ENCODE peak calls at places on chromosomes 6 and 20, in four cellular contexts. Q is GM12878, H is K562, E is GM12891. Y is an unnamed sample.
A peak's percentile ranks its signal among the peaks of the same experiment; 100 is the strongest.

GRCh38 chr20:62356948-62357667 is 10.0 kb downstream of the LAMA5 start:
- DNase-seq in Q (no peak), H (peak; percentile 82), E (no peak), Y (no peak)

GRCh38 chr20:24653306-24653705 is 183.9 kb downstream of the SYNDIG1 start:
- DNase-seq in Q (no peak), H (no peak), E (no peak), Y (no peak)

GRCh38 chr6:17984822-17985660 is 2.4 kb downstream of the KIF13A start:
- DNase-seq in Q (no peak), H (no peak), E (no peak), Y (no peak)

GRCh38 chr20:18412202-18412901 is 54.5 kb downstream of the DZANK1 start:
- DNase-seq in Q (peak; percentile 28), H (no peak), E (no peak), Y (peak; percentile 32)

GRCh38 chr6:143559101-143559500 is 47.6 kb upstream of the FUCA2 start:
- DNase-seq in Q (no peak), H (no peak), E (no peak), Y (no peak)

GRCh38 chr6:118725944-118726343 is 74.6 kb upstream of the CEP85L start:
- DNase-seq in Q (no peak), H (no peak), E (no peak), Y (no peak)

GRCh38 chr6:125001684-125002083 is 39.4 kb downstream of the RNF217 start:
- DNase-seq in Q (no peak), H (no peak), E (no peak), Y (no peak)

GRCh38 chr6:87436435-87436834 is 28.7 kb downstream of the CFAP206 start:
- DNase-seq in Q (peak; percentile 25), H (peak; percentile 58), E (peak; percentile 7), Y (peak; percentile 26)

GRCh38 chr20:32820000-32820697 is 395 bp downstream of the MAPRE1 start:
- DNase-seq in Q (no peak), H (peak; percentile 89), E (peak; percentile 75), Y (peak; percentile 40)

GRCh38 chr20:24965065-24965919 is 16.2 kb downstream of the CST7 start:
- DNase-seq in Q (no peak), H (no peak), E (no peak), Y (no peak)

GRCh38 chr6:53461682-53462081 is 83.2 kb downstream of the GCLC start:
- DNase-seq in Q (no peak), H (no peak), E (no peak), Y (no peak)

GRCh38 chr6:24902782-24903181 is 33.0 kb downstream of the RIPOR2 start:
- DNase-seq in Q (no peak), H (no peak), E (no peak), Y (no peak)

GRCh38 chr20:35796556-35796955 is 24.7 kb downstream of the PHF20 start:
- DNase-seq in Q (no peak), H (no peak), E (no peak), Y (peak; percentile 29)

GRCh38 chr6:7432391-7433207 is 43.0 kb downstream of the RIOK1 start:
- DNase-seq in Q (no peak), H (no peak), E (no peak), Y (no peak)

GRCh38 chr6:101458341-101458740 is 64.8 kb downstream of the GRIK2 start:
- DNase-seq in Q (no peak), H (no peak), E (no peak), Y (no peak)

GRCh38 chr6:13769034-13769654 is 45.2 kb downstream of the MCUR1 start:
- DNase-seq in Q (no peak), H (no peak), E (no peak), Y (no peak)

GRCh38 chr6:13764996-13765395 is 49.4 kb downstream of the MCUR1 start:
- DNase-seq in Q (peak; percentile 16), H (no peak), E (no peak), Y (no peak)

GRCh38 chr6:13766201-13766634 is 48.1 kb downstream of the MCUR1 start:
- DNase-seq in Q (no peak), H (peak; percentile 29), E (no peak), Y (no peak)

GRCh38 chr6:13765570-13765969 is 48.8 kb downstream of the MCUR1 start:
- DNase-seq in Q (no peak), H (no peak), E (no peak), Y (no peak)

GRCh38 chr6:13767121-13767794 is 47.1 kb downstream of the MCUR1 start:
- DNase-seq in Q (no peak), H (no peak), E (no peak), Y (no peak)
- TF ChIP-seq POLR2AphosphoS5 in Q (no peak), H (no peak), E (no peak), Y (no peak)

DNA sequence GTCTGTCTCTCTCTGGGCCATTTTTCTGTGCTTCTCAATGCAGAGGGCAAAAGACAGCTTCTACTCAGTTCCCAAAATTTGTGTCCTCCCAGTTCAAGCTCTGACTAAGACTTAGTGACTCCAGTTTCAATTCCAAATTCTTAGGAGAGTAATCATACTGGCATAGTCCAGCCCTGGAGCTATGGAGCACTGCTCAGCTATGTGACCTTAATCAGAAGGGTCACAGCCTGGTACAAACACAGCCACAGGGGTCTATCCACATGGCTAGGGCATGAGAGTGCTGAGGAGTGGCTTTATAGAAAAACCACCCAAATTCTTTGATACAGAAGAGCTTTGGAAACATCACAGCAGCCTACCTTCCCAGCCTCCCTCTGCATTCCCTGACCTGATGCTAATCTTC is 92.0 kb downstream of the FOXF2 start:
- DNase-seq in Q (no peak), H (no peak), E (no peak), Y (no peak)
- TF ChIP-seq SPI1 in Q (peak; percentile 27), H (no peak), E (no peak), Y (no peak)

GRCh38 chr6:166275714-166276166 is 32.5 kb downstream of the PRR18 start:
- DNase-seq in Q (no peak), H (peak; percentile 88), E (peak; percentile 75), Y (peak; percentile 69)
- TF ChIP-seq POLR2AphosphoS5 in Q (no peak), H (no peak), E (no peak), Y (no peak)

DNA sequence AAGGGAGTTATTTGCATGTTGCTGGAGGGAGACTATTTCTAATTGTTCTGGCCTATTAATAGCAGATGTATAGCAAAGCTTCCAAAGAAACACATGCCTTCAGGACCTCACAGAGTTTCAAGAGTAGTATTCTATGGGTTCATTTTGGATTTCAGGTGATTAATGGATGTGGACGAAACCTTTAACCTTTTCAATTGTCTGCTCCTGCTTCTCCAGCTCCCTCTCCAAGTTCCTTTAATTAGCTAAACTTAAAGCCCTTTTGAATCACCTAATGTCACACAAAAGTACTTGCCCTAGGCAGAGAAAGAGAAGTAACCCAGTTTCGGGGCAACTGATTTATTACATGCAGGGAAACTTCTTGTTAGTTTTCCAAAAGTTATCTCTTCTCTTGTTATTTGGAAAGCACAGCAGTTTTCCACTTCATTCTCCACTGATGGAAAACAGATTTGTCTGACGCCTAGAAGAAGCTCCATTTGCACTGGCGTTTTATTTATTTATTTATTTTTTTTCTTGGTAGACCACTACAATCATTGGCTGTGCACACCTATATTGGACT is 407.8 kb upstream of the JARID2 start:
- DNase-seq in Q (no peak), H (no peak), E (no peak), Y (no peak)
- TF ChIP-seq SPI1 in Q (no peak), H (no peak), E (no peak), Y (no peak)

GRCh38 chr20:58424218-58424617 is 35.2 kb downstream of the VAPB start:
- DNase-seq in Q (no peak), H (no peak), E (no peak), Y (no peak)

GRCh38 chr20:58429303-58429702 is 40.3 kb downstream of the VAPB start:
- DNase-seq in Q (no peak), H (no peak), E (no peak), Y (no peak)

GRCh38 chr20:58431134-58431533 is 42.1 kb downstream of the VAPB start:
- DNase-seq in Q (no peak), H (no peak), E (no peak), Y (no peak)

GRCh38 chr20:58432190-58432954 is 43.3 kb downstream of the VAPB start:
- DNase-seq in Q (no peak), H (no peak), E (no peak), Y (peak; percentile 13)

GRCh38 chr20:58428364-58428763 is 39.3 kb downstream of the VAPB start:
- DNase-seq in Q (no peak), H (no peak), E (no peak), Y (no peak)
- TF ChIP-seq POLR2AphosphoS5 in Q (no peak), H (no peak), E (no peak), Y (no peak)

Y was measured in HL-60.